ENCODE peak calls at places on chromosomes 3 and 15, in six cellular contexts. N is GM23248, J is psoas muscle, T is BE2C, L is adipocyte, F is SJSA1. K is an unnamed sample.
A peak's percentile ranks its signal among the peaks of the same experiment; 100 is the strongest.

GRCh38 chr15:41520636-41521035 is 7.0 kb upstream of the LTK start:
- DNase-seq in N (no peak), J (no peak), T (no peak), L (no peak), F (no peak), K (no peak)

GRCh38 chr3:109927161-109927560 is 589.8 kb upstream of the DPPA4 start:
- DNase-seq in N (peak; percentile 97), J (no peak), T (no peak), L (peak; percentile 94), F (peak; percentile 87), K (no peak)

GRCh38 chr3:57557088-57557537 is 1.0 kb downstream of the PDE12 start:
- DNase-seq in N (peak; percentile 79), J (peak; percentile 23), T (peak; percentile 5), L (peak; percentile 66), F (peak; percentile 33), K (no peak)

GRCh38 chr3:31688847-31689246 is 156.1 kb downstream of the STT3B start:
- DNase-seq in N (no peak), J (no peak), T (no peak), L (peak; percentile 11), F (no peak), K (no peak)

GRCh38 chr3:121649645-121650044 is 11.1 kb downstream of the HCLS1 start:
- DNase-seq in N (peak; percentile 43), J (no peak), T (no peak), L (peak; percentile 22), F (no peak), K (no peak)

GRCh38 chr3:118675305-118675704 is 359.3 kb downstream of the IGSF11 start:
- DNase-seq in N (no peak), J (no peak), T (no peak), L (no peak), F (no peak), K (no peak)

GRCh38 chr3:52848617-52849016 is 13.8 kb upstream of the MUSTN1 start:
- DNase-seq in N (peak; percentile 87), J (peak; percentile 50), T (no peak), L (peak; percentile 41), F (no peak), K (no peak)

GRCh38 chr15:75493732-75494131 is 42.2 kb upstream of the SIN3A start:
- DNase-seq in N (no peak), J (no peak), T (no peak), L (no peak), F (no peak), K (no peak)

GRCh38 chr3:169145551-169145950 is 518.0 kb downstream of the MECOM start:
- DNase-seq in N (peak; percentile 5), J (no peak), T (no peak), L (peak; percentile 18), F (peak; percentile 27), K (no peak)

GRCh38 chr3:16140116-16140893 is 34.2 kb upstream of the GALNT15 start:
- DNase-seq in N (peak; percentile 76), J (peak; percentile 43), T (no peak), L (peak; percentile 47), F (peak; percentile 89), K (peak; percentile 33)

GRCh38 chr3:65484964-65485363 is 553.8 kb downstream of the MAGI1 start:
- DNase-seq in N (peak; percentile 10), J (no peak), T (no peak), L (no peak), F (no peak), K (no peak)

GRCh38 chr3:57918123-57918837 is 89.9 kb upstream of the FLNB start:
- DNase-seq in N (peak; percentile 95), J (no peak), T (no peak), L (peak; percentile 92), F (peak; percentile 83), K (no peak)

GRCh38 chr3:45332493-45332892 is 55.9 kb upstream of the LARS2 start:
- DNase-seq in N (no peak), J (no peak), T (no peak), L (no peak), F (no peak), K (no peak)

GRCh38 chr3:115272036-115272824 is 125.1 kb upstream of the ZBTB20 start:
- DNase-seq in N (peak; percentile 97), J (no peak), T (peak; percentile 4), L (no peak), F (no peak), K (no peak)

GRCh38 chr3:114660124-114660523 is 366.3 kb downstream of the TIGIT start:
- DNase-seq in N (peak; percentile 48), J (no peak), T (no peak), L (peak; percentile 78), F (no peak), K (no peak)

GRCh38 chr15:71581406-71581930 is 228.9 kb upstream of the NR2E3 start:
- DNase-seq in N (peak; percentile 23), J (no peak), T (no peak), L (peak; percentile 46), F (no peak), K (no peak)

GRCh38 chr3:42853739-42854302 is 21.9 kb downstream of the CYP8B1 start:
- DNase-seq in N (no peak), J (no peak), T (no peak), L (no peak), F (no peak), K (no peak)

GRCh38 chr3:133943639-133944131 is 48.0 kb upstream of the RAB6B start:
- DNase-seq in N (peak; percentile 95), J (no peak), T (peak; percentile 39), L (peak; percentile 64), F (peak; percentile 80), K (peak; percentile 25)

GRCh38 chr3:63818282-63819150 is 583 bp upstream of the C3orf49 start:
- DNase-seq in N (peak; percentile 78), J (peak; percentile 30), T (peak; percentile 56), L (peak; percentile 87), F (peak; percentile 54), K (peak; percentile 61)

GRCh38 chr3:104510091-104510860 is 856.4 kb upstream of the ALCAM start:
- DNase-seq in N (no peak), J (no peak), T (peak; percentile 25), L (peak; percentile 92), F (no peak), K (no peak)

GRCh38 chr3:155572085-155572484 is 172.8 kb downstream of the PLCH1 start:
- DNase-seq in N (peak; percentile 66), J (no peak), T (no peak), L (peak; percentile 86), F (no peak), K (no peak)

GRCh38 chr15:29183071-29183831 is 86.4 kb downstream of the NSMCE3 start:
- DNase-seq in N (peak; percentile 19), J (no peak), T (no peak), L (no peak), F (peak; percentile 15), K (no peak)

GRCh38 chr3:42139740-42140453 is 48.7 kb downstream of the TRAK1 start:
- DNase-seq in N (no peak), J (no peak), T (no peak), L (no peak), F (no peak), K (no peak)

GRCh38 chr3:179196098-179196497 is 47.9 kb downstream of the PIK3CA start:
- DNase-seq in N (peak; percentile 70), J (no peak), T (no peak), L (peak; percentile 81), F (peak; percentile 79), K (no peak)

GRCh38 chr3:14876942-14877341 is 58.2 kb downstream of the FGD5 start:
- DNase-seq in N (peak; percentile 57), J (peak; percentile 64), T (peak; percentile 46), L (no peak), F (no peak), K (peak; percentile 84)

GRCh38 chr3:39707314-39707909 is 102.0 kb upstream of the MYRIP start:
- DNase-seq in N (peak; percentile 67), J (no peak), T (peak; percentile 8), L (peak; percentile 80), F (peak; percentile 9), K (peak; percentile 15)

GRCh38 chr15:78730955-78731354 is 80.3 kb downstream of the ADAMTS7 start:
- DNase-seq in N (no peak), J (no peak), T (no peak), L (no peak), F (no peak), K (no peak)

GRCh38 chr3:56144792-56145191 is 323.5 kb downstream of the ERC2 start:
- DNase-seq in N (peak; percentile 17), J (no peak), T (no peak), L (peak; percentile 70), F (no peak), K (no peak)
- H3K4me1 ChIP-seq in N (peaks cover 6% of the 10 kb centered on the region), J (no peaks in the 10 kb centered on the region), T (no peaks in the 10 kb centered on the region), L (peaks cover 11% of the 10 kb centered on the region), F (no peaks in the 10 kb centered on the region), K (no peaks in the 10 kb centered on the region)

GRCh38 chr3:177058647-177059046 is 138.6 kb downstream of the TBL1XR1 start:
- DNase-seq in N (no peak), J (no peak), T (no peak), L (no peak), F (no peak), K (no peak)

GRCh38 chr3:177060492-177060891 is 136.8 kb downstream of the TBL1XR1 start:
- DNase-seq in N (no peak), J (no peak), T (no peak), L (no peak), F (no peak), K (no peak)

GRCh38 chr3:177057768-177058167 is 139.5 kb downstream of the TBL1XR1 start:
- DNase-seq in N (no peak), J (no peak), T (no peak), L (no peak), F (no peak), K (no peak)

GRCh38 chr3:177062052-177062732 is 135.1 kb downstream of the TBL1XR1 start:
- DNase-seq in N (no peak), J (no peak), T (no peak), L (no peak), F (no peak), K (no peak)

GRCh38 chr3:177061382-177061781 is 135.9 kb downstream of the TBL1XR1 start:
- DNase-seq in N (no peak), J (no peak), T (no peak), L (no peak), F (no peak), K (no peak)
- H3K4me1 ChIP-seq in N (no peaks in the 10 kb centered on the region), J (peaks cover 53% of the 10 kb centered on the region), T (peaks cover 9% of the 10 kb centered on the region), L (peaks cover 26% of the 10 kb centered on the region), F (no peaks in the 10 kb centered on the region), K (peaks cover 4% of the 10 kb centered on the region)

GRCh38 chr3:5019411-5020261 is 40.4 kb downstream of the BHLHE40 start:
- DNase-seq in N (peak; percentile 68), J (no peak), T (no peak), L (no peak), F (no peak), K (no peak)
- H3K4me1 ChIP-seq in N (peaks cover 66% of the 10 kb centered on the region), J (peaks cover 24% of the 10 kb centered on the region), T (no peaks in the 10 kb centered on the region), L (peaks cover 28% of the 10 kb centered on the region), F (peaks cover 68% of the 10 kb centered on the region), K (no peaks in the 10 kb centered on the region)

GRCh38 chr3:190012784-190013183 is 107.9 kb downstream of the P3H2 start:
- DNase-seq in N (no peak), J (no peak), T (no peak), L (no peak), F (no peak), K (no peak)

GRCh38 chr3:190012314-190012782 is 108.3 kb downstream of the P3H2 start:
- DNase-seq in N (peak; percentile 55), J (no peak), T (no peak), L (peak; percentile 45), F (peak; percentile 62), K (no peak)

GRCh38 chr3:190013943-190014924 is 106.5 kb downstream of the P3H2 start:
- DNase-seq in N (peak; percentile 32), J (no peak), T (no peak), L (no peak), F (no peak), K (no peak)

GRCh38 chr3:190016966-190017365 is 103.7 kb downstream of the P3H2 start:
- DNase-seq in N (no peak), J (no peak), T (no peak), L (no peak), F (no peak), K (no peak)

GRCh38 chr3:190014940-190015339 is 105.8 kb downstream of the P3H2 start:
- DNase-seq in N (no peak), J (no peak), T (no peak), L (no peak), F (no peak), K (no peak)
- H3K4me1 ChIP-seq in N (peaks cover 33% of the 10 kb centered on the region), J (no peaks in the 10 kb centered on the region), T (no peaks in the 10 kb centered on the region), L (peaks cover 24% of the 10 kb centered on the region), F (peaks cover 70% of the 10 kb centered on the region), K (peaks cover 6% of the 10 kb centered on the region)